ENCODE peak calls at places on chromosomes 3 and 15, in five cellular contexts. L is ovary, N is tibial artery, X is AG04450, W is IMR-90. Z is an unnamed sample.

GRCh38 chr15:73777741-73778140 is 24.6 kb upstream of the INSYN1 start:
- DNase-seq in W (no peak), X (no peak), N (no peak), L (no peak), Z (no peak)

GRCh38 chr15:73936181-73936580 is 9.9 kb downstream of the LOXL1 start:
- DNase-seq in X (no peak), N (peak), L (peak), W (peak), Z (no peak)

GRCh38 chr3:147497301-147497700 is 88.1 kb downstream of the ZIC1 start:
- DNase-seq in X (no peak), W (no peak), L (no peak), N (no peak), Z (no peak)

GRCh38 chr3:105868450-105868744 is 415 bp downstream of the CBLB start:
- DNase-seq in N (peak), L (peak), X (no peak), W (peak), Z (no peak)

GRCh38 chr3:107627962-107628542 is 105.3 kb downstream of the BBX start:
- DNase-seq in L (no peak), X (no peak), W (no peak), N (no peak), Z (no peak)

GRCh38 chr3:87006844-87007439 is 16.0 kb upstream of the VGLL3 start:
- DNase-seq in X (no peak), N (no peak), W (peak), L (no peak), Z (no peak)

GRCh38 chr3:100869787-100870186 is 123.4 kb downstream of the ABI3BP start:
- DNase-seq in N (no peak), L (no peak), X (no peak), W (peak), Z (no peak)

GRCh38 chr15:94026458-94026967 is 204.8 kb upstream of the MCTP2 start:
- DNase-seq in L (no peak), W (peak), X (peak), N (no peak), Z (peak)

GRCh38 chr15:72857331-72858065 is 73.9 kb upstream of the ADPGK start:
- DNase-seq in X (no peak), N (no peak), L (no peak), W (no peak), Z (no peak)

GRCh38 chr3:78343221-78343620 is 1303.3 kb downstream of the ROBO2 start:
- DNase-seq in L (no peak), N (no peak), W (no peak), X (no peak), Z (no peak)

GRCh38 chr3:186273586-186273985 is 88.4 kb downstream of the DGKG start:
- DNase-seq in N (no peak), L (no peak), X (no peak), W (no peak), Z (no peak)

GRCh38 chr3:149673393-149673792 is 15.6 kb upstream of the WWTR1 start:
- DNase-seq in N (no peak), L (no peak), W (peak), X (no peak), Z (no peak)

GRCh38 chr3:3552741-3553140 is 246.5 kb upstream of the LRRN1 start:
- DNase-seq in L (no peak), N (no peak), X (no peak), W (no peak), Z (no peak)

GRCh38 chr15:36810656-36811449 is 231.4 kb downstream of the CDIN1 start:
- DNase-seq in X (no peak), N (no peak), L (no peak), W (no peak), Z (no peak)

GRCh38 chr15:56320861-56321260 is 44.4 kb upstream of the TEX9 start:
- DNase-seq in W (no peak), N (no peak), X (no peak), L (no peak), Z (no peak)

GRCh38 chr15:74315626-74316025 is 51.8 kb downstream of the CYP11A1 start:
- DNase-seq in X (no peak), N (no peak), W (no peak), L (no peak), Z (no peak)

GRCh38 chr15:40477703-40478269 is 7.0 kb downstream of the CHST14 start:
- DNase-seq in N (peak), L (no peak), W (no peak), X (no peak), Z (no peak)

GRCh38 chr15:101126618-101127502 is 125.0 kb downstream of the CHSY1 start:
- DNase-seq in X (no peak), L (no peak), W (peak), N (no peak), Z (no peak)

GRCh38 chr15:54033954-54034458 is 55.8 kb downstream of the UNC13C start:
- DNase-seq in N (no peak), W (no peak), X (no peak), L (no peak), Z (no peak)

GRCh38 chr3:40333416-40333815 is 23.9 kb downstream of the EIF1B start:
- DNase-seq in X (no peak), N (no peak), W (no peak), L (no peak), Z (no peak)

GRCh38 chr3:81660036-81660435 is 101.4 kb downstream of the GBE1 start:
- DNase-seq in X (no peak), N (no peak), L (no peak), W (no peak), Z (no peak)

GRCh38 chr15:93894438-93894837 is 336.9 kb upstream of the MCTP2 start:
- DNase-seq in X (no peak), N (no peak), L (no peak), W (no peak), Z (no peak)

GRCh38 chr3:34635352-34635850 is 837.0 kb downstream of the PDCD6IP start:
- DNase-seq in W (no peak), N (no peak), L (no peak), X (no peak), Z (no peak)

GRCh38 chr3:175434591-175434990 is 575.5 kb downstream of the NAALADL2 start:
- DNase-seq in N (no peak), W (peak), X (no peak), L (no peak), Z (no peak)

GRCh38 chr3:71977525-71977924 is 192.6 kb upstream of the PROK2 start:
- DNase-seq in X (no peak), N (no peak), W (no peak), L (no peak), Z (no peak)

GRCh38 chr15:40463886-40464545 is 6.8 kb upstream of the CHST14 start:
- DNase-seq in X (no peak), N (no peak), L (no peak), W (no peak), Z (no peak)

GRCh38 chr3:51706788-51707731 is at the start of gene GRM2:
- DNase-seq in L (peak), W (peak), X (peak), N (peak), Z (peak)

GRCh38 chr3:74295479-74295878 is 319.0 kb downstream of the CNTN3 start:
- DNase-seq in X (no peak), W (no peak), L (no peak), N (no peak), Z (no peak)

GRCh38 chr3:17973559-17973906 is 231.1 kb upstream of the TBC1D5 start:
- DNase-seq in X (no peak), L (no peak), N (no peak), W (no peak), Z (no peak)

GRCh38 chr3:25447285-25447684 is 19.2 kb downstream of the RARB start:
- DNase-seq in L (no peak), W (no peak), X (no peak), N (no peak), Z (no peak)

GRCh38 chr3:194304186-194304917 is 46.8 kb downstream of the CPN2 start:
- DNase-seq in L (no peak), W (no peak), N (peak), X (no peak), Z (no peak)

GRCh38 chr3:187931111-187931510 is 185.8 kb upstream of the BCL6 start:
- DNase-seq in W (no peak), X (no peak), L (no peak), N (no peak), Z (no peak)

GRCh38 chr3:27657871-27658270 is 64.3 kb downstream of the EOMES start:
- DNase-seq in L (no peak), N (no peak), X (no peak), W (no peak), Z (no peak)

DNA sequence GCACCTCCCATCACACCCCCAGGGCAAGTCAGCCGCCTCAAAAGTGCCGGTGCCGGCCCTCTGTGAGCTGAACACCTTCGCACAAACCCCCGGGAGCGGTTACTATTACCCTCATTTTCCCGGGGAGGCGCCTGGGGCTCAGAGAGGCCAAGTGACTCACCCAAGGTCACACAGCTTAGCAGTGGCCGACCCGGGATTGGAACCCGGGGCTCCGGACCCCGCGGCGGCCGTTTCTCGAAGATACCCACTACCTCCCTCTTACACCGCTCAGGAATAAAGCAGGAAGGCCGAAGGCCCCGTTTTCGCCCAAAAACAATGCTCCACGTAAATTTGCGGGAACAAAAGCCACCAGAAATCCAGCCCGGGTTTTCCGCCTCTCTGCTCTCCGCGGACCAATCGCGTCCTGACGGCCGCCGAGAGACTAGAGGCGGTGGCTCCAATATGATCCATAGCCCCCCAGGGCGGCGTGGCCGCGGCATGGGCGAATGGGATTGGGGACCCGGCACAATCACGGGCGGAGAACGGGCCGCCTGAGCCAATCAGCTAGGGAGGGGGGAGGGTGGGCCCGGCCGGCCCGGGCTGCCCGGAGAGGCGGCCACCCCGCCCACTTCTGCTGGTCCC is 176.8 kb downstream of the OR4M2 start:
- DNase-seq in W (no peak), X (no peak), L (no peak), N (no peak), Z (no peak)
- H3K4me3 ChIP-seq in W (no peak), X (no peak), L (no peak), N (no peak), Z (no peak)

DNA sequence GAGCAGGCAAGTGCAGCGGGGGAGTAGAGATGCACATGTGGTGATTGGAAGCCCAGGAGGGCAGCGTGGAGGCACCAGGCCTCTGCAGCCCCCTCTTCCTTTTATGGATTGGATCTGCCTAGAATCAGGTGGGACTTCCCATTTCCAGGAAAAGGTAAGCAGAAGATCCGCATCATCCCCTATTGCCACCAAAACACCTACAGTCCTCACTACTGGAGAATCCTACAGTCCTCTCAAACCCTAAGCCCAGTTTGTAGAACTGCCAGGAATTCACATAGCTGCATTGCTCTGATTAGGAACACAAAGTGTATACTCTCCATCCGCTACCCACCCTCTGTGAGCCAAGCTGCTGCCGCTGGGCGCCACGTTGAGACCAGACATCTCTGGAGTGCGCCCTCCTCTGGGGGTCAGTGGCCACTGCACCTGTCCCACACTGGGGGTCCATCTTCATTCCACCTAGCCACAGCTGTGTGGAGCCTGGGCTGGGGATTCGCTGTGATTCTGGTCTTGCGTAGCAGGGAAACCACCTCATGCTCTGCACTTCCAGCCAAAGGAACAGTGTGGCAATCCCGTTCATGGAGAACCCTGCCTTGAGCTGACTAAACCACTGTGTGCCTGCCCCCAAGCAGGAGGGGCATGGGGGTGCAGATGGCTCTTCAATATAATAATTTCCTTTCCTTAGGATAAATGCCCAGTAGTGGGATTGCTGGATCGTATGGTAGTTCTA is 88.9 kb upstream of the PTX3 start:
- DNase-seq in L (no peak), W (no peak), X (no peak), N (no peak), Z (no peak)
- TF ChIP-seq CTCF in L (no peak), W (no peak), X (peak), N (no peak), Z (peak)

DNA sequence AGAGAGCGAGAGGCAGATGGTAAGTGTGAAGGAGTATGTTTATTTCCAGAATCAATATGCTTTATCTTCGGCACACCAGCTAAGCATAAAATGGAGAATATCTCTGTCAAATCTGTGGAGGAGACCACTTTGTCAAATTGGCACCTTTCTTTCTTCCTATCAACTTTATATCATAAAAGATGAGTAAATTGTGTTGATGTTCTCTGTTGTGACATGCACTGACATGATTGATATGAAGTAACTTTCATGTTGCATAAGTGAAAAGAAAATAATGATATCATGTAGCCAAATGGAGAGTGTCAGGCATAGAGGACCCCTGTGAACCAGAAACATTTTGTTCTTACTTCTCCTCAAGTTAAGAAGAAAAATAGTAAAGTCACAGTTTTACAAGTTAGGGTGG is 753.8 kb downstream of the ZNF385D start:
- DNase-seq in L (no peak), X (no peak), W (no peak), N (no peak), Z (no peak)
- H3K4me3 ChIP-seq in L (no peak), X (no peak), W (no peak), N (no peak), Z (no peak)

DNA sequence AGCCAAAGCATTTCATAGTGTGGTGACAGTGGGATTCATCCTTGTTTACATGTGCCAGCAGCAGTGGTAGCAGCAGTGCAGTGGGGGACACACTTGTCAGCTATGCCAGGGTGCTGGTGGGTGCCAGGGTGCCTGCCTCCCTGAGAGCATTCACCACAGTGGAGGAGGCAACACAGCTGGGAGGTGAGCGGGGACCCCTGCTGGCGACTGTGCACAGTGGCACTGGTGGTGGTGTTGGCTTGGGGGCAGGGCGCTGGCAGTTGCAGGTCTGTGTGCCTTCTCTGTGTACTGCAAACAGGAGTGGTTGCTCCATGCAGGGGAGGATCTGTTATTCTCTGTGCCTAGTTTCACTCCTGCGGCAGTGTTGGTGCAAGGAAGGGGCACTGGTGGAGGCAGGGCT is 41.2 kb downstream of the CEP63 start:
- DNase-seq in W (peak), N (no peak), X (no peak), L (no peak), Z (no peak)
- TF ChIP-seq CTCF in W (peak), N (no peak), X (peak), L (no peak), Z (peak)

GRCh38 chr3:79414035-79414434 is 353.8 kb downstream of the ROBO1 start:
- DNase-seq in N (no peak), W (no peak), L (no peak), X (no peak), Z (no peak)
- H3K4me3 ChIP-seq in N (no peak), W (no peak), L (no peak), X (no peak), Z (no peak)

GRCh38 chr15:60370105-60370803 is 27.5 kb downstream of the ANXA2 start:
- DNase-seq in N (no peak), W (no peak), L (no peak), X (no peak), Z (no peak)
- TF ChIP-seq CTCF in N (no peak), W (no peak), L (no peak), X (no peak), Z (no peak)

DNA sequence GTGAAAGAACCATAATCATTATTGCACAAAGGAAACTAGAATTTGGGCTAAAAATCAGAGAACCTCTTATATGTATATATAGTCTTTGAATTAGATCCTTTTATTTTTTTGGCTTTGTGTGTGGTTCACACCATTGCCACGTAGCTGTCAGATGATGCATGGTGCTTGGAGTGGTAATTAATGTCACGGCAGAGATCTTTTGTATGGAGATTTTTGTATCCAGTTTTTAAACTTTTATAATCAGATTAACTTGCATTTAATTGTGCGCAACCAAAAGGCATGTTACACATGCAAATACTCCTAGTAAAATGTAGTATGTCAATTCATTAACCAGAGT is 831 bp downstream of the ABHD10 start:
- DNase-seq in N (no peak), W (no peak), L (no peak), X (no peak), Z (no peak)
- H3K4me3 ChIP-seq in N (peak), W (peak), L (peak), X (peak), Z (peak)

GRCh38 chr3:73094127-73094526 is 32.7 kb downstream of the EBLN2 start:
- DNase-seq in X (no peak), N (no peak), L (no peak), W (no peak), Z (peak)
- TF ChIP-seq CTCF in X (no peak), N (no peak), L (no peak), W (no peak), Z (no peak)

Z was measured in HFF-Myc.